ENCODE peak calls at places on chromosome 6, in seven cellular contexts. G is kidney, T is astrocyte, U is body of pancreas, S is adipocyte, X is GM23338, E is neural progenitor cell. L is an unnamed sample. For H3K4me1, the result is how much of the 10 kb centered on the place peaks cover.

GRCh38 chr6:69571234-69571633 is 225.6 kb downstream of the LMBRD1 start:
- DNase-seq in S (no peak), E (no peak), X (no peak), T (no peak), U (no peak), G (no peak), L (no peak)

GRCh38 chr6:127554435-127555006 is 22.5 kb upstream of the C6orf58 start:
- DNase-seq in S (peak), T (peak), E (peak), X (peak), U (peak), G (no peak), L (no peak)

GRCh38 chr6:25942561-25943147 is 12.2 kb upstream of the SLC17A2 start:
- DNase-seq in G (no peak), E (peak), S (peak), T (no peak), X (peak), U (no peak), L (no peak)

GRCh38 chr6:87366428-87366827 is 21.8 kb downstream of the C6orf163 start:
- DNase-seq in U (no peak), S (no peak), X (no peak), G (no peak), T (peak), E (no peak), L (no peak)

GRCh38 chr6:46832816-46833215 is 39.6 kb downstream of the MEP1A start:
- DNase-seq in G (no peak), E (no peak), T (no peak), S (no peak), X (no peak), U (no peak), L (no peak)

GRCh38 chr6:43900560-43901329 is 130.7 kb downstream of the VEGFA start:
- DNase-seq in G (peak), S (no peak), E (no peak), T (no peak), U (no peak), X (no peak), L (no peak)

GRCh38 chr6:53546256-53546655 is 1.4 kb upstream of the GCLC start:
- DNase-seq in G (no peak), S (peak), T (peak), E (no peak), U (no peak), X (no peak), L (no peak)

GRCh38 chr6:15365273-15365687 is 119.4 kb downstream of the JARID2 start:
- DNase-seq in E (peak), S (no peak), T (peak), G (peak), U (peak), X (peak), L (peak)

GRCh38 chr6:169371344-169372144 is 117.9 kb upstream of the THBS2 start:
- DNase-seq in T (peak), E (peak), S (no peak), G (no peak), U (no peak), X (peak), L (no peak)

GRCh38 chr6:12472601-12473038 is 182.5 kb downstream of the EDN1 start:
- DNase-seq in U (peak), S (no peak), E (no peak), T (peak), X (no peak), G (no peak), L (no peak)

GRCh38 chr6:33742092-33742491 is 4.6 kb downstream of the IP6K3 start:
- DNase-seq in T (no peak), X (no peak), G (no peak), S (no peak), E (no peak), U (no peak), L (no peak)

GRCh38 chr6:33744895-33745546 is 1.7 kb downstream of the IP6K3 start:
- DNase-seq in T (no peak), X (no peak), U (no peak), S (no peak), G (no peak), E (peak), L (peak)

GRCh38 chr6:33740794-33741193 is 5.9 kb downstream of the IP6K3 start:
- DNase-seq in G (no peak), U (peak), X (no peak), E (no peak), S (no peak), T (no peak), L (peak)

GRCh38 chr6:33744001-33744848 is 2.5 kb downstream of the IP6K3 start:
- DNase-seq in E (peak), S (peak), X (peak), T (peak), U (peak), G (no peak), L (peak)

DNA sequence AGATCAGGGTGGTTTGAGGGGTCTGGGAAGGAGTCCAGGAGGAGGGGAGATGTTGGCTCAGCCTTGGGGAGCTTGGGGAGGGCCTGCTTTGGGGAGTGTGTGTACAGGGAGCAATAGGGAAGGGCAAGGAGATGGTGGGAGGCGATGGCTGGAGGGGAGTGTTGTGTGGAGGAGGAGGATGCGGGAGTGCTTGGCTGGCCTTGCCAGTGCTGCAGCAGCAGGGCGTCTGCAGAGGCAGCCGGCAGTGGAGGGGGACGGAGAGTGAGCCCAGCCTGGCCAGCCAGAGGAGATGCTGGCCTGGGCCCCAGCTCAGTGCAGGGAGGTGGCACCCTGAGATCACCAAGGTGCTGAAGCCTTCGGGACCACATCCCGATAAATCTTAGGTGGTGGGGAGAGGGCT is 3.9 kb downstream of the IP6K3 start:
- DNase-seq in G (no peak), E (no peak), S (no peak), U (no peak), T (no peak), X (no peak), L (no peak)
- H3K4me1 ChIP-seq in G (under half), E (under half), S (under half), U (under half), T (under half), X (under half), L (under half)

GRCh38 chr6:30683980-30684338 is 2.5 kb downstream of the PPP1R18 start:
- DNase-seq in S (peak), U (no peak), E (no peak), G (peak), X (no peak), T (no peak), L (no peak)
- H3K4me1 ChIP-seq in S (half or more), U (half or more), E (half or more), G (under half), X (under half), T (half or more), L (under half)

DNA sequence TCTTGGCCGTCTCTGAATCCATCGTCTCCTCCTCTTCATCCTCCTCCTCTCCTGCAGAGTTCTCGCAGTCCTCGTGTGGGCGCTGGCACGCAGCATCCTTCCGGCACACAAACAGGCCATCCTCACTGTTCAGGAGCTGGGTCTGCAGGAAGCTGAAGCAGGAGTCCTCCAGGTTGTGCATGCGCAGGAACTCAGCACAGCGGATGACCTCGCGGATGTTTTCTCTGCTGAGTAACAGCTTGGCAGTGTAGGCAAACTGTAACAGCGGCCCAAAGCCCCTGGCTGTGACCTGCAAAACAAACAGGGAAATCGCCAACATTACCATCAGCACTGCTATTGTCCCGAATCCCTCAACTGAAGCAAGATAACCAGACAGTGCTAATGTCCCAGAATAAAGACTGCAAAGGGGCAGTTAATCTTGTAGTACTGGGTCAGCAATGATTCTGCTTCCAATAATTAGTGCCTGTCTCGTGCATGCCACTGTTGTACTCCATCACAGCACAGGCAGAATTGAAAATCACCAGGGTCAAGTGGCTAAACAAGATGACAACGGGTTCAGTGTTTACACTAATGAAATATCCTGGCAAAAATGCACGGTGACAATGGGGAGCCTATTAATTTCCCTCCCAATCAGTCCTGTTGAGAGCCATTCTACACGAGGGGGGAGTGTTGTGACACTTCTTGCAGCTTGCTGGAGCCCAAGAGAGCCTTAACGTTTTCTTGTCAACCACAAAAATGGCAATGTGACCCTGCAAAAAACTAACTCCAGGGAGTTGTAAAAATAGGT is 57.5 kb downstream of the GJA10 start:
- DNase-seq in E (peak), G (no peak), U (no peak), T (peak), S (no peak), X (peak), L (no peak)
- H3K4me1 ChIP-seq in E (under half), G (under half), U (under half), T (under half), S (under half), X (under half), L (under half)

DNA sequence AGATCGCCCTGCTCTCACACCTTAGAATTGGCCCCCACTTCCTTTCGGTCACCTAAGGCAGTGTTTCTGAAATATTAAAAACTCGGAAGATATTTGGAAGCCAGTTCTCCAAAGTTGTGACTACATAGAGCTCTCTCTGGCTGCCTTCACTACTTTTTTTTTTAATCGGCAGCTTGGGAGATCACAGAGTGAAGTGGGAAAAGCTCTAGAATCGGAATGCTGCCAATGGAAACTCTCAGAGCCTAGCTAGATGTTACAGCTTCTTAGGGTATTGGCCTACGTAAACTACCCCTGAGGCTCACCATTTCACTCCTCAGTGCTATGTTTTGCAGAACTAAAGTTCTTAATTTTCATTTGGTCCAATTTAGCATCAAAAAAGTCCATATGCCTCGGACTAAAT is 14.6 kb downstream of the SERPINB1 start:
- DNase-seq in U (no peak), S (no peak), T (no peak), G (no peak), E (no peak), X (no peak), L (no peak)
- H3K4me1 ChIP-seq in U (under half), S (under half), T (under half), G (under half), E (under half), X (under half), L (under half)

DNA sequence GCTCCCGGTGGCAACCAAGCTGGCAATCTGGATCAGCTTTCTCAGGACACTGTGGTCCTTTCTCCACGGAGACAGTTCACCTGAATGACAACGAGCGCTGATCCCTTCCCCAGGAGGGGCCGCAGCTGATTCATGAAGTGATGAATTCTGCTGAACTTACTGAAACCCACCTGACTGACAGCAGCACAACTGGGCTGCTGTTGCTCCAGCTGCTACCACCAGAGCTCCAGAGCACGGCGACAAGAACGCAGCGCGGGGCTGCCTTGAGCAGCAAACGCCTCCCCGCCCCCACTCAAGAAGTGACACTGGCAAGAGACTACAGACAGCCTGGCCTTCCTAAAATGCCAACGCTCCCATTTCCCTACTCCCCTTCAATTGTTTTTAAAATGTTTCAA is 10.0 kb downstream of the PXDC1 start:
- DNase-seq in G (peak), U (no peak), E (peak), X (no peak), S (no peak), T (no peak), L (no peak)
- H3K4me1 ChIP-seq in G (under half), U (under half), E (under half), X (under half), S (half or more), T (under half), L (under half)